ENCODE peak calls at places on chromosomes 12 and 14, in nine cellular contexts. X, Z, B, E, O, I, N, J and V are unnamed samples.

GRCh38 chr14:56271988-56272387 is 153.8 kb downstream of the PELI2 start:
- DNase-seq in O (peak; percentile 84), X (no peak), N (peak; percentile 71), J (no peak), I (peak; percentile 34), B (peak; percentile 65), E (no peak), Z (no peak), V (no peak)

GRCh38 chr12:107929436-107929835 is 154.9 kb downstream of the ASCL4 start:
- DNase-seq in O (peak; percentile 35), X (no peak), N (peak; percentile 12), B (peak; percentile 30), E (no peak), I (peak; percentile 54), J (peak; percentile 27), Z (peak; percentile 80), V (peak; percentile 9)

GRCh38 chr14:105818712-105819005 is 292.3 kb downstream of the TMEM121 start:
- DNase-seq in Z (no peak), O (no peak), N (no peak), B (no peak), I (no peak), X (no peak), E (no peak), J (no peak), V (no peak)

GRCh38 chr14:94043111-94043755 is 17.1 kb downstream of the OTUB2 start:
- DNase-seq in E (no peak), N (no peak), Z (no peak), X (no peak), J (no peak), B (no peak), O (peak; percentile 56), I (no peak), V (no peak)

GRCh38 chr12:40691913-40692616 is at the start of gene CNTN1:
- DNase-seq in X (peak; percentile 86), B (peak; percentile 84), E (peak; percentile 87), O (peak; percentile 30), Z (peak; percentile 78), J (no peak), I (no peak), N (peak; percentile 3), V (no peak)

GRCh38 chr12:43482311-43483085 is 69.5 kb downstream of the ADAMTS20 start:
- DNase-seq in B (no peak), J (no peak), I (peak; percentile 12), X (no peak), O (no peak), Z (no peak), N (no peak), E (no peak), V (no peak)

GRCh38 chr12:14156606-14157005 is 175.2 kb upstream of the GRIN2B start:
- DNase-seq in O (no peak), N (no peak), X (no peak), B (no peak), E (no peak), J (no peak), I (no peak), Z (no peak), V (no peak)

GRCh38 chr12:101596172-101596571 is 1.4 kb downstream of the MYBPC1 start:
- DNase-seq in N (no peak), O (no peak), I (no peak), J (no peak), X (no peak), E (no peak), Z (no peak), B (no peak), V (no peak)

GRCh38 chr12:23253191-23253590 is 628.2 kb downstream of the ETNK1 start:
- DNase-seq in E (no peak), X (no peak), I (no peak), J (no peak), O (no peak), B (no peak), N (peak; percentile 38), Z (no peak), V (no peak)

GRCh38 chr14:88955470-88955869 is 131.0 kb downstream of the TTC8 start:
- DNase-seq in B (no peak), X (no peak), O (no peak), J (no peak), Z (no peak), I (no peak), E (no peak), N (no peak), V (no peak)

GRCh38 chr12:43357141-43357540 is 194.9 kb downstream of the ADAMTS20 start:
- DNase-seq in I (no peak), J (no peak), X (no peak), E (no peak), O (no peak), N (no peak), B (peak; percentile 46), Z (no peak), V (no peak)

GRCh38 chr12:20423557-20423956 is 55.2 kb downstream of the PDE3A start:
- DNase-seq in J (no peak), O (no peak), I (no peak), X (no peak), E (no peak), B (no peak), N (no peak), Z (no peak), V (no peak)